ENCODE peak calls at places on chromosomes 3 and 15, in nine cellular contexts. O is HEK293T; G is breast epithelium; H is ovary; P is Daoy; N is T-helper 9 cell; V is CD4-positive, alpha-beta memory T cell; F is substantia nigra; A is EL. I is an unnamed sample.

GRCh38 chr15:67433495-67434099 is 87.3 kb upstream of the C15orf61 start:
- DNase-seq in O (peak; percentile 68), G (no peak), H (peak; percentile 56), P (peak; percentile 45), N (no peak), V (no peak), F (no peak), A (peak; percentile 61), I (peak; percentile 31)

GRCh38 chr3:53739926-53740325 is 106.3 kb downstream of the CHDH start:
- DNase-seq in O (no peak), G (no peak), H (no peak), P (no peak), N (no peak), V (no peak), F (no peak), A (no peak), I (no peak)

GRCh38 chr15:69666921-69667811 is 214.5 kb downstream of the RPLP1 start:
- DNase-seq in O (no peak), G (no peak), H (no peak), P (no peak), N (no peak), V (no peak), F (no peak), A (no peak), I (no peak)

GRCh38 chr3:50358355-50358926 is 880 bp downstream of the TMEM115 start:
- DNase-seq in O (no peak), G (no peak), H (no peak), P (no peak), N (no peak), V (no peak), F (no peak), A (no peak), I (no peak)

GRCh38 chr3:89964347-89964746 is 856.9 kb downstream of the EPHA3 start:
- DNase-seq in O (no peak), G (no peak), H (no peak), P (no peak), N (no peak), V (no peak), F (no peak), A (no peak), I (no peak)

GRCh38 chr15:51947124-51947523 is 24.5 kb downstream of the LEO1 start:
- DNase-seq in O (no peak), G (no peak), H (no peak), P (no peak), N (no peak), V (no peak), F (no peak), A (no peak), I (no peak)

GRCh38 chr3:128914966-128915645 is 35.7 kb downstream of the ACAD9 start:
- DNase-seq in O (no peak), G (no peak), H (no peak), P (no peak), N (no peak), V (no peak), F (no peak), A (no peak), I (no peak)

GRCh38 chr3:30686176-30686575 is 79.8 kb downstream of the TGFBR2 start:
- DNase-seq in O (no peak), G (no peak), H (no peak), P (no peak), N (no peak), V (no peak), F (no peak), A (no peak), I (no peak)

GRCh38 chr15:49808341-49808740 is 187.5 kb downstream of the DTWD1 start:
- DNase-seq in O (no peak), G (no peak), H (no peak), P (no peak), N (no peak), V (no peak), F (no peak), A (no peak), I (no peak)

GRCh38 chr3:70647094-70647493 is 334.7 kb upstream of the MDFIC2 start:
- DNase-seq in O (no peak), G (no peak), H (no peak), P (no peak), N (no peak), V (no peak), F (no peak), A (no peak), I (no peak)

GRCh38 chr3:16094644-16095272 is 79.7 kb upstream of the GALNT15 start:
- DNase-seq in O (no peak), G (no peak), H (no peak), P (no peak), N (no peak), V (no peak), F (no peak), A (no peak), I (no peak)

GRCh38 chr15:57421540-57421939 is 45.2 kb downstream of the CGNL1 start:
- DNase-seq in O (no peak), G (no peak), H (no peak), P (no peak), N (no peak), V (no peak), F (no peak), A (no peak), I (no peak)

GRCh38 chr3:124347418-124347817 is 355.5 kb upstream of the ROPN1 start:
- DNase-seq in O (no peak), G (no peak), H (no peak), P (no peak), N (no peak), V (no peak), F (no peak), A (no peak), I (no peak)

GRCh38 chr3:68614087-68614486 is 318.3 kb downstream of the TAFA4 start:
- DNase-seq in O (no peak), G (no peak), H (no peak), P (no peak), N (no peak), V (no peak), F (no peak), A (no peak), I (no peak)

GRCh38 chr15:96334705-96335428 is 4.4 kb downstream of the NR2F2 start:
- DNase-seq in O (no peak), G (no peak), H (no peak), P (no peak), N (no peak), V (no peak), F (no peak), A (no peak), I (no peak)

GRCh38 chr3:185528481-185529009 is 23.8 kb downstream of the LIPH start:
- DNase-seq in O (no peak), G (no peak), H (no peak), P (no peak), N (no peak), V (no peak), F (no peak), A (no peak), I (no peak)

GRCh38 chr3:25592510-25592968 is 72.2 kb downstream of the TOP2B start:
- DNase-seq in O (peak; percentile 22), G (no peak), H (peak; percentile 51), P (peak; percentile 79), N (no peak), V (no peak), F (no peak), A (peak; percentile 91), I (peak; percentile 63)

GRCh38 chr3:56291244-56291680 is 177.0 kb downstream of the ERC2 start:
- DNase-seq in O (no peak), G (no peak), H (no peak), P (peak; percentile 91), N (no peak), V (no peak), F (no peak), A (no peak), I (peak; percentile 65)

GRCh38 chr3:1326546-1326945 is 233.7 kb downstream of the CNTN6 start:
- DNase-seq in O (no peak), G (no peak), H (no peak), P (no peak), N (no peak), V (no peak), F (no peak), A (no peak), I (no peak)

GRCh38 chr3:61061092-61061723 is 190.0 kb downstream of the FHIT start:
- DNase-seq in O (no peak), G (no peak), H (no peak), P (no peak), N (no peak), V (no peak), F (no peak), A (no peak), I (no peak)

GRCh38 chr15:88066758-88067157 is 189.8 kb downstream of the NTRK3 start:
- DNase-seq in O (no peak), G (no peak), H (no peak), P (no peak), N (no peak), V (no peak), F (no peak), A (no peak), I (no peak)

GRCh38 chr3:153320585-153321128 is 158.6 kb downstream of the RAP2B start:
- DNase-seq in O (no peak), G (no peak), H (no peak), P (no peak), N (no peak), V (no peak), F (no peak), A (no peak), I (no peak)

GRCh38 chr3:11479230-11479620 is 164.5 kb downstream of the VGLL4 start:
- DNase-seq in O (no peak), G (no peak), H (no peak), P (no peak), N (no peak), V (no peak), F (no peak), A (no peak), I (peak; percentile 38)

GRCh38 chr15:29126821-29127461 is 142.7 kb downstream of the NSMCE3 start:
- DNase-seq in O (peak; percentile 13), G (no peak), H (no peak), P (no peak), N (no peak), V (no peak), F (no peak), A (no peak), I (no peak)

GRCh38 chr3:71573181-71573580 is 10.3 kb downstream of the FOXP1 start:
- DNase-seq in O (no peak), G (no peak), H (no peak), P (no peak), N (no peak), V (no peak), F (no peak), A (no peak), I (no peak)

GRCh38 chr15:78174398-78174797 is 25.2 kb downstream of the IDH3A start:
- DNase-seq in O (no peak), G (no peak), H (no peak), P (no peak), N (no peak), V (no peak), F (no peak), A (no peak), I (no peak)

GRCh38 chr3:134352031-134352671 is 22.1 kb downstream of the AMOTL2 start:
- DNase-seq in O (no peak), G (no peak), H (no peak), P (no peak), N (no peak), V (no peak), F (no peak), A (peak; percentile 12), I (no peak)

GRCh38 chr15:75577401-75578205 is 1.5 kb downstream of the PTPN9 start:
- DNase-seq in O (no peak), G (no peak), H (no peak), P (peak; percentile 22), N (no peak), V (peak; percentile 7), F (no peak), A (peak; percentile 30), I (peak; percentile 9)

GRCh38 chr15:43390723-43391122 is 19.8 kb downstream of the TUBGCP4 start:
- DNase-seq in O (no peak), G (no peak), H (no peak), P (peak; percentile 16), N (no peak), V (no peak), F (no peak), A (peak; percentile 46), I (no peak)

GRCh38 chr3:176939022-176939817 is 258.1 kb downstream of the TBL1XR1 start:
- DNase-seq in O (peak; percentile 68), G (no peak), H (no peak), P (peak; percentile 74), N (peak; percentile 1), V (peak; percentile 34), F (no peak), A (peak; percentile 75), I (peak; percentile 38)

GRCh38 chr15:76140069-76140454 is 80.3 kb downstream of the TMEM266 start:
- DNase-seq in O (no peak), G (no peak), H (no peak), P (peak; percentile 34), N (no peak), V (no peak), F (no peak), A (no peak), I (no peak)